ENCODE peak calls at places on chromosome 10, in ten cellular contexts. P is GM12878, N is transverse colon, Q is sigmoid colon, W is spleen, X is prostate gland, J is breast epithelium, K is suprapubic skin, B is HepG2, M is stomach. T is an unnamed sample. For H3K36me3, the result is how much of the 10 kb centered on the place peaks cover.

GRCh38 chr10:26689394-26689793 is 8.1 kb upstream of the PDSS1 start:
- DNase-seq in P (no peak), B (no peak), W (no peak), K (no peak), J (no peak), N (no peak), X (no peak), M (no peak), Q (no peak), T (no peak)

GRCh38 chr10:110944997-110945396 is 25.6 kb downstream of the SHOC2 start:
- DNase-seq in J (no peak), M (no peak), X (no peak), K (no peak), P (no peak), Q (no peak), W (no peak), N (no peak), B (no peak), T (no peak)

GRCh38 chr10:30170814-30171213 is 111.4 kb upstream of the JCAD start:
- DNase-seq in W (no peak), B (no peak), J (no peak), K (no peak), M (no peak), N (no peak), P (no peak), X (no peak), Q (no peak), T (no peak)

GRCh38 chr10:133048926-133049325 is 38.8 kb upstream of the ADGRA1 start:
- DNase-seq in M (no peak), N (no peak), X (no peak), W (no peak), B (no peak), J (no peak), Q (no peak), K (no peak), P (no peak), T (peak)

GRCh38 chr10:126277177-126277576 is 111.1 kb downstream of the ADAM12 start:
- DNase-seq in J (no peak), X (no peak), B (no peak), P (no peak), Q (no peak), K (no peak), M (no peak), N (no peak), W (no peak), T (no peak)

GRCh38 chr10:99777918-99778716 is 4.3 kb upstream of the ABCC2 start:
- DNase-seq in W (no peak), J (no peak), N (no peak), M (no peak), X (no peak), Q (no peak), B (peak), P (no peak), K (no peak), T (no peak)

GRCh38 chr10:133318494-133319127 is 9.9 kb downstream of the ZNF511 start:
- DNase-seq in Q (no peak), P (no peak), K (no peak), J (no peak), B (peak), W (peak), M (peak), N (peak), X (no peak), T (peak)

GRCh38 chr10:22805304-22805703 is 90.9 kb upstream of the PIP4K2A start:
- DNase-seq in X (no peak), Q (no peak), K (no peak), W (no peak), B (peak), P (no peak), M (no peak), N (no peak), J (no peak), T (no peak)

GRCh38 chr10:74328388-74328787 is 177.4 kb downstream of the ADK start:
- DNase-seq in W (no peak), Q (no peak), N (no peak), K (no peak), J (no peak), B (no peak), P (no peak), M (no peak), X (no peak), T (no peak)

GRCh38 chr10:119903946-119904666 is 11.6 kb downstream of the SEC23IP start:
- DNase-seq in K (no peak), M (peak), J (no peak), P (no peak), Q (no peak), B (no peak), W (no peak), X (no peak), N (no peak), T (no peak)

GRCh38 chr10:69864321-69864720 is 62.6 kb downstream of the COL13A1 start:
- DNase-seq in P (no peak), Q (no peak), B (no peak), K (no peak), W (no peak), M (no peak), N (no peak), X (no peak), J (no peak), T (no peak)

GRCh38 chr10:109914966-109915365 is 8.3 kb downstream of the XPNPEP1 start:
- DNase-seq in W (no peak), X (no peak), Q (no peak), M (no peak), J (no peak), K (no peak), P (peak), N (peak), B (peak), T (no peak)

GRCh38 chr10:23342213-23342884 is 2.2 kb downstream of the C10orf67 start:
- DNase-seq in M (no peak), Q (no peak), P (no peak), X (no peak), N (no peak), B (no peak), J (no peak), W (no peak), K (no peak), T (no peak)

GRCh38 chr10:76205361-76205760 is 773.9 kb downstream of the LRMDA start:
- DNase-seq in K (no peak), Q (no peak), X (no peak), P (no peak), J (no peak), N (no peak), M (no peak), B (no peak), W (no peak), T (no peak)

GRCh38 chr10:80320377-80320776 is 30.9 kb upstream of the MAT1A start:
- DNase-seq in P (no peak), X (no peak), K (no peak), W (no peak), Q (no peak), J (no peak), M (no peak), N (no peak), B (peak), T (no peak)

GRCh38 chr10:26468691-26469090 is 30.6 kb downstream of the APBB1IP start:
- DNase-seq in P (no peak), W (peak), Q (no peak), B (no peak), N (peak), K (no peak), J (no peak), X (no peak), M (no peak), T (no peak)

GRCh38 chr10:68087338-68088029 is 12.4 kb upstream of the HERC4 start:
- DNase-seq in N (no peak), X (no peak), J (no peak), K (no peak), B (no peak), W (no peak), M (no peak), P (no peak), Q (no peak), T (no peak)

GRCh38 chr10:3961082-3961481 is 176.1 kb upstream of the KLF6 start:
- DNase-seq in N (no peak), W (no peak), Q (no peak), K (no peak), B (no peak), P (no peak), X (no peak), J (no peak), M (no peak), T (no peak)

GRCh38 chr10:80996615-80997193 is 459.0 kb downstream of the SH2D4B start:
- DNase-seq in W (no peak), B (no peak), N (peak), M (no peak), J (no peak), X (no peak), P (no peak), Q (no peak), K (no peak), T (no peak)

GRCh38 chr10:69842932-69843331 is 41.2 kb downstream of the COL13A1 start:
- DNase-seq in M (no peak), K (no peak), J (no peak), B (no peak), P (no peak), X (no peak), Q (no peak), N (no peak), W (no peak), T (no peak)

GRCh38 chr10:128027822-128028507 is 98.3 kb downstream of the MKI67 start:
- DNase-seq in P (no peak), M (no peak), Q (peak), B (no peak), W (no peak), K (no peak), J (no peak), N (no peak), X (no peak), T (peak)

DNA sequence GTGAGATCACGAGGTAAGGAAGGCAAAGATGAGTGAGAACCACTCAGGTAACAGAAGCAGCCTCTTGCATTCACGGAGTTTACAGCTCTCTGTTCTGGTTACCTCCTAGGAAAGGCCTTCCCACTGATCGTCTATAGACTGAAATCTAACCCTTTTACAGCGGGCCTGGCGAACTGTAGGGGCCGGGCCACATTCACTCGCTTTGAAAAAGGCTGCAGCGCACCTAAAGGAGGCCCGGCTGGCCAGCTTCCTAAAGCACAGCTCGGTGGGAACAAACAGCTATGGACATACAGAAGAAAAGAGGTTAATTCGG is 565 bp downstream of the ATP5MK start:
- DNase-seq in X (no peak), P (no peak), J (no peak), Q (no peak), B (no peak), W (no peak), K (no peak), M (no peak), N (peak), T (peak)
- TF ChIP-seq POLR2A in X (no peak), P (no peak), J (no peak), Q (no peak), B (no peak), W (no peak), K (no peak), M (no peak), N (no peak), T (no peak)

DNA sequence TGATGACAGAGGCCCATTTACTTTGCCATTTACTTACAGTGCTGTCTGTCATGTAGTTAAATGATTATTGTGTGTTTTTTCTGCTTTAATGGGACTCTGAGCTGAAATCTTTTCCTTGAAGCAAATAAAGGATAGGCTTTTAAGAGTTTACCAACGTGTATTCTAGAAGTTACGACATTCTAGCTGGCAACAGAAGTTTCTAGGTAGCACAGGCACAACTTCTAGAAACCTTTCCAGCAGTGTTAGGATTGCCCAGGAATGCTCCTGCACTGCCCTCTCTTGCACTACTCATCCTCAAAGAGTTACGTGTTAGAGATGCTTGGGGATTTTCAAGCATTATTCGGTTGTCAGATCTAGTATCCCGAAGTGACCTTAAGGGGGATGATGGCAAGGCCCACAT is 42.5 kb upstream of the TMEM236 start:
- DNase-seq in J (no peak), P (no peak), B (no peak), W (no peak), M (no peak), X (peak), K (no peak), N (no peak), Q (no peak), T (no peak)
- H3K36me3 ChIP-seq in J (under half), P (under half), B (half or more), W (half or more), M (half or more), X (under half), K (half or more), N (under half), Q (half or more), T (half or more)

GRCh38 chr10:89086801-89087513 is 96.4 kb downstream of the FAS start:
- DNase-seq in M (peak), X (no peak), B (no peak), P (no peak), Q (peak), J (no peak), K (peak), W (peak), N (peak), T (peak)
- TF ChIP-seq POLR2AphosphoS5 in M (peak), X (no peak), B (no peak), P (no peak), Q (no peak), J (peak), K (peak), W (peak), N (peak), T (peak)

GRCh38 chr10:33001908-33002492 is 44.0 kb upstream of the ITGB1 start:
- DNase-seq in K (no peak), N (no peak), P (no peak), B (peak), Q (no peak), X (no peak), M (no peak), J (no peak), W (no peak), T (no peak)

GRCh38 chr10:33006342-33006887 is 48.4 kb upstream of the ITGB1 start:
- DNase-seq in K (no peak), Q (no peak), P (no peak), N (no peak), M (no peak), B (no peak), W (no peak), J (no peak), X (no peak), T (no peak)

GRCh38 chr10:33009244-33010131 is 51.5 kb upstream of the ITGB1 start:
- DNase-seq in Q (no peak), P (no peak), J (no peak), B (no peak), K (no peak), N (no peak), W (no peak), X (no peak), M (no peak), T (no peak)

GRCh38 chr10:33008499-33009243 is 50.6 kb upstream of the ITGB1 start:
- DNase-seq in J (peak), N (peak), M (peak), K (no peak), P (peak), X (peak), W (no peak), Q (peak), B (peak), T (no peak)

GRCh38 chr10:33005322-33006282 is 47.6 kb upstream of the ITGB1 start:
- DNase-seq in M (peak), X (peak), B (peak), P (no peak), W (peak), N (peak), Q (peak), J (peak), K (peak), T (peak)
- TF ChIP-seq POLR2A in M (no peak), X (peak), B (no peak), P (no peak), W (no peak), N (peak), Q (peak), J (no peak), K (no peak), T (no peak)

GRCh38 chr10:45440511-45441062 is 66.6 kb downstream of the ALOX5 start:
- DNase-seq in M (no peak), N (no peak), K (no peak), J (no peak), P (no peak), B (no peak), W (no peak), X (no peak), Q (no peak), T (no peak)
- H3K36me3 ChIP-seq in M (under half), N (under half), K (under half), J (under half), P (under half), B (under half), W (under half), X (under half), Q (under half), T (under half)

DNA sequence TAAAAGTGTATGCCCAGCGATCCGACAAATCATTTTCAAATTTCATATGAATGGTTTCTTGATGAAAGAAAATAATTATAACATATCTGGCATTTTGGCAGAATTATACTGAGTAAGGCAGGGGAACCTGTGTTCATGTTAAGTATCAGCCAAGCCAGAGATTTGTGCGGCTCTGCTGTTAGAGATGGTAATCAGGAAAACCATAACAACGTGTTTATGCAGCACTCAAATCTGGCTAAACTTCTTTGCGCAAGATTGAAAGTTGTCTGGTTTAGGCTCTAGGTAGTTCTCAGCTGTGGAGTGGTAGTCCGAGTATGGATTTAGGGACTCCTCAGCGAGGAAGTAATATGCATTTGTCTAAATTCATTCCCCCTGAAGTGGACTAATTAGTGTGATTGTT is 8.9 kb upstream of the CTBP2 start:
- DNase-seq in X (no peak), N (no peak), W (no peak), M (no peak), P (no peak), J (no peak), K (peak), Q (peak), B (no peak), T (no peak)
- TF ChIP-seq POLR2AphosphoS5 in X (peak), N (no peak), W (no peak), M (no peak), P (no peak), J (no peak), K (no peak), Q (no peak), B (no peak), T (no peak)

GRCh38 chr10:24715246-24715769 is 8.4 kb downstream of the ARHGAP21 start:
- DNase-seq in N (no peak), W (no peak), P (no peak), B (no peak), Q (no peak), M (no peak), X (no peak), K (no peak), J (no peak), T (no peak)
- TF ChIP-seq POLR2A in N (no peak), W (no peak), P (no peak), B (no peak), Q (no peak), M (no peak), X (no peak), K (no peak), J (no peak), T (no peak)

GRCh38 chr10:87072449-87072848 is 22.2 kb downstream of the GLUD1 start:
- DNase-seq in J (no peak), W (no peak), N (no peak), P (no peak), B (no peak), M (no peak), X (no peak), Q (no peak), K (no peak), T (no peak)

GRCh38 chr10:87068281-87068680 is 26.4 kb downstream of the GLUD1 start:
- DNase-seq in B (no peak), W (no peak), X (no peak), N (no peak), Q (no peak), J (no peak), P (no peak), M (no peak), K (no peak), T (no peak)

GRCh38 chr10:87064651-87065050 is 30.0 kb downstream of the GLUD1 start:
- DNase-seq in K (no peak), B (no peak), P (no peak), X (no peak), W (no peak), J (no peak), M (no peak), Q (no peak), N (no peak), T (no peak)

GRCh38 chr10:87066178-87066577 is 28.5 kb downstream of the GLUD1 start:
- DNase-seq in Q (no peak), B (no peak), J (no peak), W (no peak), K (no peak), M (no peak), P (no peak), N (no peak), X (no peak), T (no peak)

DNA sequence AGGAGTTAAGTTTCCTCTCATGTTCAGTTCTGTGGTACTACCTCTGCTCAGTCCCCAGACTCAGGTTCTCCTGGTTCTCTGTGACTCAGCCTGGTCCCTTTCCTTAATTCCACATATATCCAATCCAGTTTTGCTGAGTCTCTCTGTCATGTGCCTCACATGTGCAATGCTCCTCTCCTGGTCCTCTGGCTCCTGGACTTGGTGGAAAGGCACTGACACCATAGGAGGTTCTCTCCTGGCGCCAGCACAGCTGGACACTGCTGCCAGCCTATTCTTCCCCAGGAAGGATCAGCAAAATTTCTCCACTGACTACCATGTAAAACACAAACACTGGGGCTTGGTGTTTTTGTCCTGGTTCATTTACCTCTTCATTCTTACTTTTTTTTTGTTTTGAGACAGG is 27.8 kb downstream of the GLUD1 start:
- DNase-seq in B (no peak), J (no peak), X (no peak), K (no peak), N (no peak), W (no peak), Q (no peak), P (no peak), M (no peak), T (no peak)
- H3K36me3 ChIP-seq in B (half or more), J (under half), X (under half), K (half or more), N (under half), W (half or more), Q (half or more), P (under half), M (half or more), T (half or more)